ENCODE peak calls at places on chromosomes 16 and 17, in nine cellular contexts. J is foreskin keratinocyte; P is stimulated activated naive CD8-positive, alpha-beta T cell treated with anti-CD3 and anti-CD28 coated beads, Interleukin-15, amount 100 ng/mL, for 72 hours; O is natural killer cell; T is T-helper 17 cell; Q is lower lobe of right lung; S is activated CD8-positive, alpha-beta memory T cell treated with anti-CD3 and anti-CD28 coated beads, Interleukin-2, amount 10 ng/mL, durations not matched to agents 7 days and 5 days; N is activated naive CD8-positive, alpha-beta T cell treated with anti-CD3 and anti-CD28 coated beads, Interleukin-2, amount 10 ng/mL, durations not matched to agents 7 days and 5 days; G is heart right ventricle. K is an unnamed sample.

GRCh38 chr16:84557504-84557903 is 53.0 kb upstream of the MEAK7 start:
- ATAC-seq in J (no peak), P (no peak), O (no peak), T (no peak), Q (no peak), S (no peak), N (no peak), G (no peak), K (no peak)

GRCh38 chr16:1903845-1904820 is 14.1 kb downstream of the HS3ST6 start:
- ATAC-seq in J (no peak), P (peak; percentile 31), O (no peak), T (no peak), Q (peak; percentile 88), S (no peak), N (no peak), G (no peak), K (peak; percentile 31)

GRCh38 chr16:11171757-11172299 is 84.2 kb downstream of the SOCS1 start:
- ATAC-seq in J (no peak), P (no peak), O (no peak), T (no peak), Q (no peak), S (no peak), N (no peak), G (no peak), K (no peak)

GRCh38 chr16:85809645-85810044 is 10.2 kb downstream of the COX4I1 start:
- ATAC-seq in J (no peak), P (no peak), O (no peak), T (no peak), Q (no peak), S (no peak), N (no peak), G (no peak), K (no peak)

GRCh38 chr16:76926042-76926441 is 264.9 kb upstream of the MON1B start:
- ATAC-seq in J (no peak), P (no peak), O (no peak), T (no peak), Q (no peak), S (no peak), N (no peak), G (no peak), K (no peak)

GRCh38 chr17:48541574-48542113 is 3.3 kb downstream of the HOXB2 start:
- ATAC-seq in J (no peak), P (peak; percentile 14), O (peak; percentile 38), T (peak; percentile 47), Q (peak; percentile 61), S (peak; percentile 32), N (no peak), G (peak; percentile 70), K (no peak)

GRCh38 chr16:9677301-9677653 is 505.0 kb downstream of the GRIN2A start:
- ATAC-seq in J (no peak), P (no peak), O (no peak), T (no peak), Q (no peak), S (no peak), N (no peak), G (no peak), K (no peak)

GRCh38 chr17:48592592-48592991 is 987 bp downstream of the HOXB5 start:
- ATAC-seq in J (no peak), P (peak; percentile 54), O (no peak), T (peak; percentile 28), Q (no peak), S (peak; percentile 35), N (peak; percentile 44), G (no peak), K (no peak)

GRCh38 chr16:52114414-52114813 is 432.5 kb downstream of the TOX3 start:
- ATAC-seq in J (peak; percentile 64), P (no peak), O (no peak), T (no peak), Q (peak; percentile 68), S (no peak), N (no peak), G (no peak), K (no peak)

GRCh38 chr16:87541004-87541881 is 48.4 kb upstream of the ZCCHC14 start:
- ATAC-seq in J (no peak), P (no peak), O (no peak), T (no peak), Q (peak; percentile 21), S (no peak), N (no peak), G (peak; percentile 78), K (no peak)

GRCh38 chr17:4696432-4696796 is 7.5 kb downstream of the PELP1 start:
- ATAC-seq in J (no peak), P (peak; percentile 95), O (peak; percentile 80), T (peak; percentile 92), Q (peak; percentile 25), S (peak; percentile 95), N (peak; percentile 42), G (no peak), K (peak; percentile 72)

GRCh38 chr16:78877114-78877513 is 723.4 kb downstream of the MAF start:
- ATAC-seq in J (no peak), P (no peak), O (no peak), T (no peak), Q (no peak), S (no peak), N (no peak), G (no peak), K (no peak)

GRCh38 chr17:40447148-40447644 is 3.9 kb downstream of the IGFBP4 start:
- ATAC-seq in J (no peak), P (no peak), O (no peak), T (no peak), Q (no peak), S (no peak), N (no peak), G (peak; percentile 52), K (no peak)